ENCODE peak calls at places on chromosomes 13 and 19, in four cellular contexts. F is bronchial epithelial cell; G is CD8-positive, alpha-beta memory T cell; S is globus pallidus. I is an unnamed sample.

GRCh38 chr19:45753548-45753947 is 15.5 kb downstream of the SIX5 start:
- DNase-seq in F (no peak), G (no peak), S (no peak), I (no peak)

GRCh38 chr13:105918842-105919741 is 616.4 kb downstream of the EFNB2 start:
- DNase-seq in F (peak), G (no peak), S (no peak), I (peak)

GRCh38 chr19:2274937-2275535 is 6.9 kb downstream of the PEAK3 start:
- DNase-seq in F (peak), G (no peak), S (peak), I (peak)

GRCh38 chr13:108561152-108561551 is 68.3 kb upstream of the MYO16 start:
- DNase-seq in F (no peak), G (no peak), S (peak), I (no peak)

GRCh38 chr19:5152013-5152763 is 183.3 kb downstream of the KDM4B start:
- DNase-seq in F (no peak), G (no peak), S (no peak), I (no peak)

GRCh38 chr19:31278555-31279435 is 70.4 kb downstream of the TSHZ3 start:
- DNase-seq in F (no peak), G (no peak), S (no peak), I (no peak)

GRCh38 chr19:14378890-14379289 is 2.4 kb upstream of the ADGRE5 start:
- DNase-seq in F (no peak), G (no peak), S (no peak), I (no peak)

GRCh38 chr13:33931397-33931987 is 113.5 kb downstream of the RFC3 start:
- DNase-seq in F (peak), G (no peak), S (peak), I (peak)

GRCh38 chr19:5935473-5936307 is 21.6 kb downstream of the CAPS start:
- DNase-seq in F (no peak), G (no peak), S (no peak), I (no peak)